ENCODE peak calls at places on chromosomes 11 and 22, in seven cellular contexts. One of them, this sample, is unnamed.

GRCh38 chr22:25081409-25081824 is 118.2 kb upstream of the CRYBB3 start:
- DNase-seq in heart right ventricle: no peak
- DNase-seq in astrocyte of the cerebellum: no peak
- DNase-seq in transverse colon: peak; percentile 41
- DNase-seq in tibial nerve: peak; percentile 36
- DNase-seq in mammary epithelial cell: peak; percentile 14
- DNase-seq in WERI-Rb-1: peak; percentile 64
- DNase-seq in this sample: no peak

GRCh38 chr11:11389238-11389637 is 36.2 kb upstream of the CSNK2A3 start:
- DNase-seq in mammary epithelial cell: no peak
- DNase-seq in astrocyte of the cerebellum: no peak
- DNase-seq in heart right ventricle: no peak
- DNase-seq in transverse colon: peak; percentile 79
- DNase-seq in WERI-Rb-1: no peak
- DNase-seq in tibial nerve: no peak
- DNase-seq in this sample: no peak

GRCh38 chr11:74397531-74398243 is 546 bp downstream of the PGM2L1 start:
- DNase-seq in transverse colon: peak; percentile 62
- DNase-seq in WERI-Rb-1: peak; percentile 30
- DNase-seq in heart right ventricle: peak; percentile 42
- DNase-seq in tibial nerve: no peak
- DNase-seq in astrocyte of the cerebellum: no peak
- DNase-seq in mammary epithelial cell: peak; percentile 75
- DNase-seq in this sample: no peak

GRCh38 chr11:37946155-37946766 is 1348.2 kb upstream of the RAG2 start:
- DNase-seq in astrocyte of the cerebellum: peak; percentile 32
- DNase-seq in heart right ventricle: no peak
- DNase-seq in mammary epithelial cell: peak; percentile 43
- DNase-seq in WERI-Rb-1: peak; percentile 36
- DNase-seq in transverse colon: peak; percentile 12
- DNase-seq in tibial nerve: no peak
- DNase-seq in this sample: no peak

GRCh38 chr11:27507561-27508322 is 1.2 kb upstream of the LIN7C start:
- DNase-seq in astrocyte of the cerebellum: no peak
- DNase-seq in transverse colon: no peak
- DNase-seq in heart right ventricle: no peak
- DNase-seq in mammary epithelial cell: no peak
- DNase-seq in tibial nerve: no peak
- DNase-seq in WERI-Rb-1: no peak
- DNase-seq in this sample: no peak

GRCh38 chr11:45741032-45741431 is 63.9 kb upstream of the SLC35C1 start:
- DNase-seq in heart right ventricle: no peak
- DNase-seq in WERI-Rb-1: no peak
- DNase-seq in mammary epithelial cell: no peak
- DNase-seq in transverse colon: no peak
- DNase-seq in tibial nerve: no peak
- DNase-seq in astrocyte of the cerebellum: no peak
- DNase-seq in this sample: no peak

GRCh38 chr22:43897751-43898261 is 6.0 kb upstream of the PNPLA5 start:
- DNase-seq in WERI-Rb-1: no peak
- DNase-seq in astrocyte of the cerebellum: no peak
- DNase-seq in heart right ventricle: no peak
- DNase-seq in mammary epithelial cell: peak; percentile 59
- DNase-seq in transverse colon: no peak
- DNase-seq in tibial nerve: no peak
- DNase-seq in this sample: peak; percentile 31

GRCh38 chr11:71211631-71212030 is 40.7 kb downstream of the SHANK2 start:
- DNase-seq in transverse colon: no peak
- DNase-seq in astrocyte of the cerebellum: no peak
- DNase-seq in heart right ventricle: no peak
- DNase-seq in mammary epithelial cell: no peak
- DNase-seq in tibial nerve: no peak
- DNase-seq in WERI-Rb-1: no peak
- DNase-seq in this sample: no peak

GRCh38 chr11:20964985-20965384 is 295.6 kb downstream of the NELL1 start:
- DNase-seq in astrocyte of the cerebellum: peak; percentile 66
- DNase-seq in mammary epithelial cell: peak; percentile 55
- DNase-seq in WERI-Rb-1: no peak
- DNase-seq in tibial nerve: no peak
- DNase-seq in transverse colon: no peak
- DNase-seq in heart right ventricle: no peak
- DNase-seq in this sample: no peak

GRCh38 chr22:22833488-22833887 is 54.1 kb upstream of the IGLL5 start:
- DNase-seq in heart right ventricle: no peak
- DNase-seq in mammary epithelial cell: no peak
- DNase-seq in tibial nerve: no peak
- DNase-seq in astrocyte of the cerebellum: no peak
- DNase-seq in WERI-Rb-1: no peak
- DNase-seq in transverse colon: no peak
- DNase-seq in this sample: no peak

GRCh38 chr11:33027846-33028536 is 11.4 kb upstream of the TCP11L1 start:
- DNase-seq in tibial nerve: no peak
- DNase-seq in transverse colon: no peak
- DNase-seq in heart right ventricle: no peak
- DNase-seq in mammary epithelial cell: no peak
- DNase-seq in WERI-Rb-1: no peak
- DNase-seq in astrocyte of the cerebellum: no peak
- DNase-seq in this sample: no peak

GRCh38 chr11:115869780-115870431 is 365.7 kb upstream of the CADM1 start:
- DNase-seq in tibial nerve: no peak
- DNase-seq in transverse colon: peak; percentile 15
- DNase-seq in heart right ventricle: no peak
- DNase-seq in mammary epithelial cell: peak; percentile 17
- DNase-seq in WERI-Rb-1: peak; percentile 55
- DNase-seq in astrocyte of the cerebellum: no peak
- DNase-seq in this sample: no peak

GRCh38 chr11:84857746-84858145 is 769.4 kb downstream of the DLG2 start:
- DNase-seq in tibial nerve: no peak
- DNase-seq in astrocyte of the cerebellum: no peak
- DNase-seq in mammary epithelial cell: peak; percentile 80
- DNase-seq in heart right ventricle: no peak
- DNase-seq in WERI-Rb-1: no peak
- DNase-seq in transverse colon: no peak
- DNase-seq in this sample: no peak

GRCh38 chr11:106288988-106289387 is 211.5 kb downstream of the AASDHPPT start:
- DNase-seq in mammary epithelial cell: no peak
- DNase-seq in WERI-Rb-1: peak; percentile 76
- DNase-seq in astrocyte of the cerebellum: no peak
- DNase-seq in heart right ventricle: no peak
- DNase-seq in tibial nerve: no peak
- DNase-seq in transverse colon: no peak
- DNase-seq in this sample: no peak

GRCh38 chr22:50705851-50706351 is 32.1 kb upstream of the ACR start:
- DNase-seq in astrocyte of the cerebellum: no peak
- DNase-seq in mammary epithelial cell: no peak
- DNase-seq in WERI-Rb-1: no peak
- DNase-seq in tibial nerve: no peak
- DNase-seq in transverse colon: no peak
- DNase-seq in heart right ventricle: no peak
- DNase-seq in this sample: no peak

GRCh38 chr22:17772249-17772962 is 1.9 kb downstream of the BID start:
- DNase-seq in transverse colon: no peak
- DNase-seq in tibial nerve: no peak
- DNase-seq in WERI-Rb-1: no peak
- DNase-seq in mammary epithelial cell: no peak
- DNase-seq in heart right ventricle: no peak
- DNase-seq in astrocyte of the cerebellum: no peak
- DNase-seq in this sample: no peak

GRCh38 chr22:37303821-37304274 is 21.5 kb downstream of the CYTH4 start:
- DNase-seq in WERI-Rb-1: no peak
- DNase-seq in heart right ventricle: no peak
- DNase-seq in tibial nerve: no peak
- DNase-seq in mammary epithelial cell: peak; percentile 90
- DNase-seq in astrocyte of the cerebellum: peak; percentile 38
- DNase-seq in transverse colon: no peak
- DNase-seq in this sample: peak; percentile 84

GRCh38 chr22:49507607-49508292 is 319.9 kb downstream of the BRD1 start:
- DNase-seq in mammary epithelial cell: no peak
- DNase-seq in transverse colon: no peak
- DNase-seq in WERI-Rb-1: no peak
- DNase-seq in heart right ventricle: no peak
- DNase-seq in astrocyte of the cerebellum: no peak
- DNase-seq in tibial nerve: no peak
- DNase-seq in this sample: no peak

GRCh38 chr22:36323182-36323854 is 64.4 kb downstream of the MYH9 start:
- DNase-seq in astrocyte of the cerebellum: peak; percentile 70
- DNase-seq in tibial nerve: peak; percentile 74
- DNase-seq in mammary epithelial cell: no peak
- DNase-seq in WERI-Rb-1: no peak
- DNase-seq in transverse colon: peak; percentile 55
- DNase-seq in heart right ventricle: peak; percentile 62
- DNase-seq in this sample: no peak

GRCh38 chr11:111472228-111472627 is 40.0 kb downstream of the BTG4 start:
- DNase-seq in mammary epithelial cell: peak; percentile 53
- DNase-seq in astrocyte of the cerebellum: no peak
- DNase-seq in heart right ventricle: no peak
- DNase-seq in WERI-Rb-1: no peak
- DNase-seq in transverse colon: no peak
- DNase-seq in tibial nerve: no peak
- DNase-seq in this sample: no peak

GRCh38 chr22:20523118-20523983 is 15.9 kb downstream of the MED15 start:
- DNase-seq in heart right ventricle: no peak
- DNase-seq in WERI-Rb-1: no peak
- DNase-seq in tibial nerve: no peak
- DNase-seq in transverse colon: no peak
- DNase-seq in astrocyte of the cerebellum: no peak
- DNase-seq in mammary epithelial cell: no peak
- DNase-seq in this sample: no peak

GRCh38 chr22:47439643-47440265 is 677.3 kb downstream of the TBC1D22A start:
- DNase-seq in astrocyte of the cerebellum: no peak
- DNase-seq in WERI-Rb-1: no peak
- DNase-seq in mammary epithelial cell: no peak
- DNase-seq in tibial nerve: no peak
- DNase-seq in heart right ventricle: no peak
- DNase-seq in transverse colon: no peak
- DNase-seq in this sample: no peak

GRCh38 chr11:121996574-121996973 is 119.4 kb downstream of the BLID start:
- DNase-seq in tibial nerve: no peak
- DNase-seq in transverse colon: no peak
- DNase-seq in heart right ventricle: no peak
- DNase-seq in astrocyte of the cerebellum: no peak
- DNase-seq in WERI-Rb-1: no peak
- DNase-seq in mammary epithelial cell: no peak
- DNase-seq in this sample: no peak

GRCh38 chr11:109697140-109697843 is 275.3 kb downstream of the C11orf87 start:
- DNase-seq in WERI-Rb-1: peak; percentile 36
- DNase-seq in mammary epithelial cell: peak; percentile 64
- DNase-seq in heart right ventricle: no peak
- DNase-seq in tibial nerve: no peak
- DNase-seq in transverse colon: no peak
- DNase-seq in astrocyte of the cerebellum: peak; percentile 34
- DNase-seq in this sample: no peak

GRCh38 chr11:109698237-109698636 is 276.2 kb downstream of the C11orf87 start:
- DNase-seq in astrocyte of the cerebellum: no peak
- DNase-seq in heart right ventricle: no peak
- DNase-seq in transverse colon: no peak
- DNase-seq in tibial nerve: no peak
- DNase-seq in WERI-Rb-1: no peak
- DNase-seq in mammary epithelial cell: no peak
- DNase-seq in this sample: no peak

GRCh38 chr11:109695696-109696095 is 273.7 kb downstream of the C11orf87 start:
- DNase-seq in mammary epithelial cell: peak; percentile 72
- DNase-seq in WERI-Rb-1: no peak
- DNase-seq in transverse colon: no peak
- DNase-seq in heart right ventricle: no peak
- DNase-seq in astrocyte of the cerebellum: no peak
- DNase-seq in tibial nerve: no peak
- DNase-seq in this sample: no peak

GRCh38 chr11:109696191-109696897 is 274.4 kb downstream of the C11orf87 start:
- DNase-seq in mammary epithelial cell: peak; percentile 100
- DNase-seq in astrocyte of the cerebellum: no peak
- DNase-seq in transverse colon: no peak
- DNase-seq in tibial nerve: no peak
- DNase-seq in heart right ventricle: no peak
- DNase-seq in WERI-Rb-1: no peak
- DNase-seq in this sample: no peak
- H3K4me3 ChIP-seq in mammary epithelial cell: no peak overlapping the region
- H3K4me3 ChIP-seq in astrocyte of the cerebellum: no peak overlapping the region
- H3K4me3 ChIP-seq in transverse colon: no peak overlapping the region
- H3K4me3 ChIP-seq in tibial nerve: no peak overlapping the region
- H3K4me3 ChIP-seq in heart right ventricle: no peak overlapping the region
- H3K4me3 ChIP-seq in WERI-Rb-1: no peak overlapping the region
- H3K4me3 ChIP-seq in this sample: no peak overlapping the region

GRCh38 chr11:64237484-64237951 is 3.1 kb downstream of the VEGFB start:
- DNase-seq in heart right ventricle: no peak
- DNase-seq in mammary epithelial cell: no peak
- DNase-seq in WERI-Rb-1: no peak
- DNase-seq in tibial nerve: no peak
- DNase-seq in astrocyte of the cerebellum: no peak
- DNase-seq in transverse colon: peak; percentile 89
- DNase-seq in this sample: no peak
- H3K4me3 ChIP-seq in heart right ventricle: no peak overlapping the region
- H3K4me3 ChIP-seq in mammary epithelial cell: no peak overlapping the region
- H3K4me3 ChIP-seq in WERI-Rb-1: no peak overlapping the region
- H3K4me3 ChIP-seq in tibial nerve: no peak overlapping the region
- H3K4me3 ChIP-seq in astrocyte of the cerebellum: no peak overlapping the region
- H3K4me3 ChIP-seq in transverse colon: no peak overlapping the region
- H3K4me3 ChIP-seq in this sample: no peak overlapping the region

DNA sequence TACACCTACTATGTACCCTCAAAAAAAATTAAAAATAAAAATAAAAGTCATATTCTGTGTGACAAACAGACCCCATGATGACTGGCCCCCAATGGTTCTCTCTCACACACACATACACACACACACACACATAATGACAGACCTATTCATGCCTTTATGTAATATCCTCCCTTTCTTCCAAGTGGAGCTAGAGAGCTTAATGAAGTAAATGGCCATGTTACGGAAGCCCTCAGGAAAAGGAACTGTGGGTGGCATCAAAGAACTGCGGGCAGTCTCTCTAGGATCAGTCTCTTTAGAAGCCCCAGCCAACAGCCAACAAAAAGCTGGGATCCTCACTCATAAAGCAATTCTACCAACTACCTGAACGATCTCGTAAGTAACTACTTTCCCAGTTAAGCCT is 125.5 kb downstream of the SIK3 start:
- DNase-seq in heart right ventricle: no peak
- DNase-seq in tibial nerve: no peak
- DNase-seq in astrocyte of the cerebellum: no peak
- DNase-seq in mammary epithelial cell: no peak
- DNase-seq in WERI-Rb-1: no peak
- DNase-seq in transverse colon: no peak
- DNase-seq in this sample: no peak
- H3K4me3 ChIP-seq in heart right ventricle: no peak overlapping the region
- H3K4me3 ChIP-seq in tibial nerve: no peak overlapping the region
- H3K4me3 ChIP-seq in astrocyte of the cerebellum: no peak overlapping the region
- H3K4me3 ChIP-seq in mammary epithelial cell: no peak overlapping the region
- H3K4me3 ChIP-seq in WERI-Rb-1: no peak overlapping the region
- H3K4me3 ChIP-seq in transverse colon: no peak overlapping the region
- H3K4me3 ChIP-seq in this sample: no peak overlapping the region

DNA sequence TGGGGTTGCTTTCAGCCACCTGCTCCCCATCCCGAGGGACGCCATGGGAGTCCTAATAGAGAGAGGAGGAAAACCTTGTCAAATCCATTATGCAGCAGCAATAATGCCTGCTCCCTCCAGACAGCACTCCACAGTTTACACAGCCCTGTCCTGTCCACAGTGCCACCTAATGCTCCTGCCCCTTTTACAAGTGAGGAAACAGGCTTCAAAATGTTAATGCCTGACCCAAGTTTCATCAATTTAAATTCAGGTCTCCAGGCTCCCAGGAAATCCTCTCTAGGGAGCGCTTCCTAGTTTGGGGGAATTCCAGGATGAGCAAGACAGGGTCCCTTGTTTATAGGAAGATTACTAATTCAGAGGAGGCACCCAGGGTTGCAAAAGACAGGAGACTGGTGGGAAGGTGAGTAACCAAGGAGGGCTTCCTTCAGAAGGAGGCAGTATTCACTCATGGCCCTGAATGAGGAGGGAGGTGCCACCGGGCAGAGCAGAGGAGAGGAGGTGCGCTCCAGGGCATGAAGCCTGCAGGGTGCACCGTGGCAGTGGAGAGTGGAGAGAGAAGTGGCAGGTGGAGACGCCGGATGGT is 1.5 kb downstream of the TMEM132A start:
- DNase-seq in astrocyte of the cerebellum: no peak
- DNase-seq in mammary epithelial cell: peak; percentile 93
- DNase-seq in WERI-Rb-1: no peak
- DNase-seq in tibial nerve: no peak
- DNase-seq in heart right ventricle: no peak
- DNase-seq in transverse colon: no peak
- DNase-seq in this sample: peak; percentile 48
- H3K4me3 ChIP-seq in astrocyte of the cerebellum: peak overlapping the region; percentile 76
- H3K4me3 ChIP-seq in mammary epithelial cell: peak overlapping the region; percentile 80
- H3K4me3 ChIP-seq in WERI-Rb-1: no peak overlapping the region
- H3K4me3 ChIP-seq in tibial nerve: peak overlapping the region; percentile 59
- H3K4me3 ChIP-seq in heart right ventricle: peak overlapping the region; percentile 67
- H3K4me3 ChIP-seq in transverse colon: no peak overlapping the region
- H3K4me3 ChIP-seq in this sample: peak overlapping the region; percentile 94